ENCODE peak calls at places on chromosomes 2 and 18, in seven cellular contexts. S is stomach; P is activated CD8-positive, alpha-beta T cell treated with anti-CD3 and anti-CD28 coated beads for 36 hours; H is thoracic aorta; C is HepG2; O is glutamatergic neuron; Y is endothelial cell. F is an unnamed sample.

GRCh38 chr2:230327418-230328154 is 593 bp downstream of the SP140L start:
- DNase-seq in O (no peak), C (no peak), S (no peak), P (peak; percentile 38), H (no peak), Y (no peak), F (no peak)

GRCh38 chr2:3443685-3444084 is 64.2 kb downstream of the TRAPPC12 start:
- DNase-seq in Y (no peak), O (no peak), C (no peak), S (no peak), H (no peak), P (no peak), F (no peak)

GRCh38 chr18:25503567-25504081 is 151.7 kb upstream of the ZNF521 start:
- DNase-seq in C (peak; percentile 17), O (peak; percentile 26), H (peak; percentile 3), Y (peak; percentile 29), P (no peak), S (no peak), F (peak; percentile 19)

GRCh38 chr2:11409184-11409959 is 56.6 kb downstream of the E2F6 start:
- DNase-seq in H (no peak), P (no peak), C (no peak), Y (no peak), O (no peak), S (no peak), F (no peak)

GRCh38 chr18:40096675-40097074 is 1858.4 kb upstream of the PIK3C3 start:
- DNase-seq in Y (no peak), P (no peak), H (no peak), O (no peak), S (no peak), C (no peak), F (no peak)

GRCh38 chr2:67631474-67631873 is 234.3 kb downstream of the ETAA1 start:
- DNase-seq in C (no peak), H (no peak), S (no peak), Y (no peak), P (no peak), O (no peak), F (no peak)

GRCh38 chr18:10379511-10379910 is 74.9 kb upstream of the APCDD1 start:
- DNase-seq in S (no peak), C (no peak), Y (no peak), O (no peak), P (no peak), H (no peak), F (no peak)

GRCh38 chr18:8835556-8835955 is 130.2 kb downstream of the MTCL1 start:
- DNase-seq in C (no peak), S (no peak), O (no peak), P (no peak), Y (no peak), H (no peak), F (no peak)

GRCh38 chr18:77103991-77104521 is 28.5 kb downstream of the MBP start:
- DNase-seq in Y (no peak), C (no peak), O (no peak), P (no peak), H (no peak), S (no peak), F (no peak)

GRCh38 chr2:200905618-200906296 is 16.6 kb downstream of the NIF3L1 start:
- DNase-seq in H (no peak), P (peak; percentile 78), C (peak; percentile 75), Y (peak; percentile 69), S (peak; percentile 79), O (peak; percentile 78), F (peak; percentile 53)

GRCh38 chr2:130377491-130377890 is 21.6 kb downstream of the PTPN18 start:
- DNase-seq in Y (no peak), H (no peak), C (no peak), S (no peak), P (no peak), O (no peak), F (no peak)

GRCh38 chr18:72738136-72738535 is 129.7 kb downstream of the NETO1 start:
- DNase-seq in P (no peak), S (no peak), Y (no peak), O (no peak), C (no peak), H (no peak), F (no peak)

GRCh38 chr2:233464531-233465240 is 101.9 kb downstream of the USP40 start:
- DNase-seq in O (peak; percentile 7), C (no peak), H (no peak), S (peak; percentile 62), Y (no peak), P (no peak), F (no peak)

GRCh38 chr18:7367336-7367735 is 136.4 kb downstream of the LRRC30 start:
- DNase-seq in C (no peak), O (no peak), P (no peak), S (no peak), H (no peak), Y (no peak), F (no peak)

GRCh38 chr2:204479557-204479956 is 65.7 kb upstream of the PARD3B start:
- DNase-seq in S (no peak), O (no peak), C (no peak), H (no peak), P (peak; percentile 31), Y (no peak), F (no peak)

GRCh38 chr2:46849080-46849715 is 66.4 kb downstream of the MCFD2 start:
- DNase-seq in S (no peak), H (no peak), P (no peak), Y (no peak), O (no peak), C (peak; percentile 38), F (no peak)

GRCh38 chr2:186757009-186757408 is 63.1 kb downstream of the FAM171B start:
- DNase-seq in P (no peak), C (no peak), S (no peak), Y (no peak), O (no peak), H (no peak), F (no peak)

GRCh38 chr2:103161456-103162289 is 399.8 kb downstream of the TMEM182 start:
- DNase-seq in O (no peak), C (peak; percentile 62), H (peak; percentile 5), Y (peak; percentile 40), P (peak; percentile 17), S (peak; percentile 36), F (peak; percentile 42)
- TF ChIP-seq CTCF in O (peak; percentile 84), C (peak; percentile 86), H (peak; percentile 66), Y (peak; percentile 73), P (peak; percentile 56), S (no peak), F (peak; percentile 92)

DNA sequence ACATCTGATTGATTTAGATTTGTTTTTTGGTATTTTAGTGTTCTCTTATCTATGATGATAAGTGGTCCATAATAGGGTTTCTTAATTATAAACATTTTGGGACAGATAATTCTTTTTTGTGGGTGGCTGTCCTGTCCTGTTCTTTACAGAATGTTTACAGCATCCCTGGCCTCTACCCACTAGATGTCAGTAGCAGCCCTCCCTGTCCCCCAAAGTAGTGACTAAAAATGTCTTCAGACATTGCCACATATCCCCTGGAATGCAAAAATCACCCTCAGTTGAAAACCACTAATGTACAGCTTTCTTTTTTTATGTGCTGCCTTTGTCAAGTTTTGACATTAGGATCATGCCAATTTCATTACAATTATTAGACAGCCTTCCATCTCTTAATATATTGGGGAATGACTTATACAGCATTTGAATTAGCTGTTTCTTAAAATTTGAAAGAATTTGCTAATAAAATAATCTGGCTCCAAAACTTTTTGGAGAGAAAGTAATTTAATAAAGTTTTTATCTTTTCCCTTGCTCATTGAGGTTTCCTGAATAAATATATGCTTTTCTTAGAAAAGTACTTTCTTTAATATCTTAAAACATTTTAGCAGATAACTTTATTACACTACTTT is 19.5 kb downstream of the WIPF1 start:
- DNase-seq in P (peak; percentile 71), S (no peak), H (no peak), C (no peak), O (no peak), Y (peak; percentile 20), F (no peak)
- TF ChIP-seq CTCF in P (peak; percentile 63), S (no peak), H (peak; percentile 35), C (peak; percentile 29), O (no peak), Y (no peak), F (peak; percentile 14)

GRCh38 chr2:111135910-111136297 is 15.2 kb downstream of the BCL2L11 start:
- DNase-seq in Y (no peak), O (peak; percentile 44), C (peak; percentile 29), P (no peak), S (no peak), H (no peak), F (no peak)
- TF ChIP-seq CTCF in Y (no peak), O (no peak), C (peak; percentile 62), P (no peak), S (no peak), H (no peak), F (no peak)

GRCh38 chr2:31192396-31193065 is 24.8 kb downstream of the CAPN14 start:
- DNase-seq in H (no peak), S (no peak), P (no peak), C (no peak), O (no peak), Y (no peak), F (no peak)

GRCh38 chr2:31191931-31192330 is 25.4 kb downstream of the CAPN14 start:
- DNase-seq in O (no peak), C (no peak), S (no peak), P (no peak), H (no peak), Y (no peak), F (no peak)

GRCh38 chr2:31190188-31190587 is 27.1 kb downstream of the CAPN14 start:
- DNase-seq in S (no peak), Y (no peak), C (no peak), P (no peak), O (no peak), H (no peak), F (no peak)

GRCh38 chr2:31193806-31194205 is 23.5 kb downstream of the CAPN14 start:
- DNase-seq in C (no peak), Y (no peak), S (no peak), O (no peak), H (no peak), P (no peak), F (no peak)

DNA sequence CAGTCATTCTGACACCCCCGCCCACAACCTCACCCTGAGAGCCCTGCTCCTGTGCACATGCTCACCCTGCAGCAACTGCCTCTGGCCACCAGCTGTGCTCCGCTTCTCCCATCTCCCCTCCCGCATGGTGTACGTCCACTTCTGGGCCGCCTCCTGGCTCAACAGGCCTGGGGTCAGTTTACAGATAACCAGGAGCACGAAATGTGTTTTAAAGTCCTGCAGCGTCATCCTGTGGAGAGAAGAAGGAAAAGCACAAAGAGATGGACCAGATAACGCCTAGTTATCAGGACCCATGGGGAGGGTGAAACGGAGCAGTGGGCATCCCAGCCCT is 24.3 kb downstream of the CAPN14 start:
- DNase-seq in C (no peak), P (no peak), H (no peak), Y (no peak), O (no peak), S (no peak), F (no peak)
- TF ChIP-seq CTCF in C (no peak), P (no peak), H (no peak), Y (no peak), O (no peak), S (no peak), F (no peak)

DNA sequence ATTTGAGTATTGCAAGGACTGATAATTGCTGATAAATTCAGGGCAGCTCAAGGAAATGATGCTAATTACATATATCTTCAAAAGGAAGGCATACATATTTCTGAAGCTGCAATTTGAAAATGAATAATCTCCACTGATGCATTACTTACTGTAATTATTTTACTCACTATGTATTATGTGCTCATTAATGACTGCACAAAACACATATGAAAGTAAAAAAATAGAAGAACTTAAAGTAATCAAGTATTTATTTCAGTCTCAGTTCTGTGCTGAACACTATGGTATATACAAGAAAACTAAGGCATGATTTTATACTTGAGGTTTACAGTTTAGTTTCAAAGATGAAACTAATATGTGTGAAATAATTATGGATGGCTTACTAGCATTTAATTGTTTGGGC is 9.3 kb downstream of the ACTR3 start:
- DNase-seq in S (no peak), C (no peak), Y (no peak), O (no peak), H (no peak), P (no peak), F (no peak)
- TF ChIP-seq CTCF in S (no peak), C (no peak), Y (no peak), O (no peak), H (no peak), P (no peak), F (no peak)